ENCODE peak calls at places on chromosomes 5 and 9, in five cellular contexts. One of them, this sample, is unnamed.

GRCh38 chr9:99465231-99465891 is 243.3 kb downstream of the SEC61B start:
- DNase-seq in iPS-NIHi11: no peak
- DNase-seq in NCI-H510A: no peak
- DNase-seq in K562: no peak
- DNase-seq in amygdala: no peak
- DNase-seq in this sample: no peak

GRCh38 chr5:447501-447900 is 4.5 kb downstream of the EXOC3 start:
- DNase-seq in K562: no peak
- DNase-seq in amygdala: no peak
- DNase-seq in NCI-H510A: no peak
- DNase-seq in iPS-NIHi11: no peak
- DNase-seq in this sample: peak

GRCh38 chr5:132491368-132492364 is 1.1 kb upstream of the IRF1 start:
- DNase-seq in NCI-H510A: no peak
- DNase-seq in iPS-NIHi11: no peak
- DNase-seq in K562: no peak
- DNase-seq in amygdala: no peak
- DNase-seq in this sample: peak

GRCh38 chr5:145825751-145826180 is 9.4 kb downstream of the PRELID2 start:
- DNase-seq in iPS-NIHi11: peak
- DNase-seq in amygdala: no peak
- DNase-seq in NCI-H510A: peak
- DNase-seq in K562: peak
- DNase-seq in this sample: no peak

GRCh38 chr5:126745259-126745992 is 31.5 kb upstream of the LMNB1 start:
- DNase-seq in iPS-NIHi11: no peak
- DNase-seq in K562: no peak
- DNase-seq in amygdala: no peak
- DNase-seq in NCI-H510A: no peak
- DNase-seq in this sample: peak

GRCh38 chr5:55154893-55155292 is 5.1 kb upstream of the GPX8 start:
- DNase-seq in NCI-H510A: no peak
- DNase-seq in amygdala: no peak
- DNase-seq in K562: no peak
- DNase-seq in iPS-NIHi11: no peak
- DNase-seq in this sample: no peak

GRCh38 chr9:98225015-98225442 is 30.4 kb downstream of the TBC1D2 start:
- DNase-seq in amygdala: no peak
- DNase-seq in NCI-H510A: no peak
- DNase-seq in iPS-NIHi11: no peak
- DNase-seq in K562: peak
- DNase-seq in this sample: no peak

GRCh38 chr9:4077499-4078102 is 222.3 kb downstream of the GLIS3 start:
- DNase-seq in NCI-H510A: no peak
- DNase-seq in iPS-NIHi11: peak
- DNase-seq in amygdala: no peak
- DNase-seq in K562: peak
- DNase-seq in this sample: peak

GRCh38 chr5:72123764-72124163 is 16.5 kb downstream of the MAP1B start:
- DNase-seq in NCI-H510A: no peak
- DNase-seq in iPS-NIHi11: no peak
- DNase-seq in K562: no peak
- DNase-seq in amygdala: no peak
- DNase-seq in this sample: no peak

GRCh38 chr5:65068410-65068809 is 299.7 kb downstream of the CWC27 start:
- DNase-seq in iPS-NIHi11: no peak
- DNase-seq in amygdala: no peak
- DNase-seq in K562: no peak
- DNase-seq in NCI-H510A: no peak
- DNase-seq in this sample: no peak

GRCh38 chr9:126507318-126508109 is 106.2 kb upstream of the LMX1B start:
- DNase-seq in amygdala: no peak
- DNase-seq in iPS-NIHi11: no peak
- DNase-seq in K562: no peak
- DNase-seq in NCI-H510A: no peak
- DNase-seq in this sample: peak

GRCh38 chr5:176995896-176996767 is 10.4 kb downstream of the UIMC1 start:
- DNase-seq in K562: no peak
- DNase-seq in iPS-NIHi11: no peak
- DNase-seq in amygdala: no peak
- DNase-seq in NCI-H510A: no peak
- DNase-seq in this sample: no peak

GRCh38 chr5:128774605-128775004 is 190.7 kb upstream of the SLC27A6 start:
- DNase-seq in iPS-NIHi11: no peak
- DNase-seq in NCI-H510A: no peak
- DNase-seq in K562: no peak
- DNase-seq in amygdala: no peak
- DNase-seq in this sample: no peak

GRCh38 chr5:179355976-179356968 is 11.0 kb upstream of the ADAMTS2 start:
- DNase-seq in amygdala: no peak
- DNase-seq in K562: no peak
- DNase-seq in NCI-H510A: no peak
- DNase-seq in iPS-NIHi11: no peak
- DNase-seq in this sample: no peak

GRCh38 chr5:77129386-77129785 is 42.3 kb upstream of the ZBED3 start:
- DNase-seq in amygdala: no peak
- DNase-seq in K562: no peak
- DNase-seq in iPS-NIHi11: peak
- DNase-seq in NCI-H510A: no peak
- DNase-seq in this sample: peak

GRCh38 chr5:179261301-179262125 is 83.7 kb downstream of the ADAMTS2 start:
- DNase-seq in iPS-NIHi11: peak
- DNase-seq in NCI-H510A: no peak
- DNase-seq in amygdala: peak
- DNase-seq in K562: peak
- DNase-seq in this sample: peak

GRCh38 chr5:124157320-124157719 is 589.1 kb downstream of the ZNF608 start:
- DNase-seq in K562: no peak
- DNase-seq in NCI-H510A: no peak
- DNase-seq in amygdala: no peak
- DNase-seq in iPS-NIHi11: no peak
- DNase-seq in this sample: no peak

GRCh38 chr9:101580076-101580475 is 14.7 kb downstream of the PPP3R2 start:
- DNase-seq in amygdala: no peak
- DNase-seq in K562: no peak
- DNase-seq in iPS-NIHi11: no peak
- DNase-seq in NCI-H510A: no peak
- DNase-seq in this sample: no peak

GRCh38 chr5:54397420-54397819 is 58.1 kb upstream of the HSPB3 start:
- DNase-seq in iPS-NIHi11: no peak
- DNase-seq in K562: no peak
- DNase-seq in amygdala: no peak
- DNase-seq in NCI-H510A: no peak
- DNase-seq in this sample: no peak

GRCh38 chr5:124343451-124343867 is 403.0 kb downstream of the ZNF608 start:
- DNase-seq in amygdala: no peak
- DNase-seq in NCI-H510A: no peak
- DNase-seq in iPS-NIHi11: no peak
- DNase-seq in K562: no peak
- DNase-seq in this sample: no peak

GRCh38 chr5:61919920-61920319 is 386.1 kb upstream of the KIF2A start:
- DNase-seq in NCI-H510A: no peak
- DNase-seq in amygdala: no peak
- DNase-seq in K562: no peak
- DNase-seq in iPS-NIHi11: no peak
- DNase-seq in this sample: no peak

GRCh38 chr5:36730537-36731216 is 124.3 kb downstream of the SLC1A3 start:
- DNase-seq in K562: no peak
- DNase-seq in iPS-NIHi11: no peak
- DNase-seq in NCI-H510A: no peak
- DNase-seq in amygdala: no peak
- DNase-seq in this sample: no peak

GRCh38 chr9:105309531-105309931 is 65.1 kb downstream of the SLC44A1 start:
- DNase-seq in K562: no peak
- DNase-seq in amygdala: no peak
- DNase-seq in iPS-NIHi11: no peak
- DNase-seq in NCI-H510A: no peak
- DNase-seq in this sample: no peak

GRCh38 chr9:5799314-5799713 is 33.6 kb downstream of the ERMP1 start:
- DNase-seq in NCI-H510A: peak
- DNase-seq in iPS-NIHi11: peak
- DNase-seq in K562: peak
- DNase-seq in amygdala: no peak
- DNase-seq in this sample: no peak

This sample was measured in islet precursor cell.